ENCODE peak calls at places on chromosomes 12 and 14, in seven cellular contexts. L, A, W, X, I, F and V are unnamed samples. For H3K36me3, the result is how much of the 10 kb centered on the place peaks cover.

GRCh38 chr12:113770389-113770865 is 195.7 kb downstream of the RBM19 start:
- DNase-seq in L (no peak), A (no peak), W (no peak), X (no peak), I (no peak), F (no peak), V (no peak)

GRCh38 chr12:111636209-111636928 is 37.3 kb upstream of the ATXN2 start:
- DNase-seq in L (peak), A (peak), W (peak), X (peak), I (no peak), F (no peak), V (no peak)

GRCh38 chr14:22865424-22866215 is 5.9 kb upstream of the LRP10 start:
- DNase-seq in L (no peak), A (no peak), W (no peak), X (no peak), I (no peak), F (no peak), V (peak)

GRCh38 chr14:105841022-105842009 is 314.9 kb downstream of the TMEM121 start:
- DNase-seq in L (no peak), A (no peak), W (no peak), X (no peak), I (no peak), F (no peak), V (no peak)

GRCh38 chr14:23566782-23567185 is 807 bp downstream of the AP1G2 start:
- DNase-seq in L (no peak), A (no peak), W (no peak), X (no peak), I (no peak), F (no peak), V (no peak)

GRCh38 chr14:49766839-49767238 is 1.1 kb upstream of the KLHDC2 start:
- DNase-seq in L (no peak), A (peak), W (no peak), X (peak), I (no peak), F (no peak), V (no peak)

GRCh38 chr12:130434560-130434959 is 96.9 kb downstream of the PIWIL1 start:
- DNase-seq in L (no peak), A (no peak), W (no peak), X (no peak), I (no peak), F (no peak), V (no peak)

GRCh38 chr14:61662437-61663311 is 32.6 kb upstream of the HIF1A start:
- DNase-seq in L (peak), A (no peak), W (no peak), X (peak), I (peak), F (peak), V (peak)

GRCh38 chr14:100165376-100165775 is 5.9 kb upstream of the DEGS2 start:
- DNase-seq in L (no peak), A (no peak), W (no peak), X (peak), I (no peak), F (no peak), V (no peak)

GRCh38 chr14:83870556-83870955 is 1659.4 kb upstream of the FLRT2 start:
- DNase-seq in L (no peak), A (no peak), W (no peak), X (no peak), I (no peak), F (no peak), V (no peak)

GRCh38 chr14:52067873-52068740 is 752 bp downstream of the NID2 start:
- DNase-seq in L (peak), A (peak), W (peak), X (peak), I (peak), F (no peak), V (no peak)

GRCh38 chr14:51852541-51852940 is 7.9 kb upstream of the GNG2 start:
- DNase-seq in L (no peak), A (no peak), W (no peak), X (no peak), I (no peak), F (no peak), V (no peak)

GRCh38 chr14:96051231-96051630 is 12.1 kb downstream of the C14orf132 start:
- DNase-seq in L (no peak), A (no peak), W (peak), X (no peak), I (no peak), F (no peak), V (no peak)

GRCh38 chr12:55724226-55724939 is 4.2 kb downstream of the RDH5 start:
- DNase-seq in L (peak), A (no peak), W (no peak), X (peak), I (peak), F (peak), V (peak)

GRCh38 chr12:53798575-53798974 is 46.8 kb upstream of the CISTR start:
- DNase-seq in L (no peak), A (no peak), W (no peak), X (no peak), I (no peak), F (no peak), V (no peak)

GRCh38 chr12:4954632-4955354 is 45.1 kb downstream of the KCNA1 start:
- DNase-seq in L (no peak), A (no peak), W (no peak), X (no peak), I (no peak), F (no peak), V (no peak)

GRCh38 chr12:115094163-115094816 is 410.3 kb upstream of the TBX3 start:
- DNase-seq in L (no peak), A (no peak), W (no peak), X (no peak), I (no peak), F (no peak), V (no peak)

GRCh38 chr12:112368856-112369255 is 13.4 kb downstream of the HECTD4 start:
- DNase-seq in L (no peak), A (no peak), W (no peak), X (no peak), I (no peak), F (no peak), V (no peak)

GRCh38 chr12:50765325-50765911 is 1.5 kb downstream of the ATF1 start:
- DNase-seq in L (peak), A (peak), W (no peak), X (peak), I (peak), F (peak), V (peak)

GRCh38 chr14:51167587-51168219 is 72.3 kb upstream of the TMX1 start:
- DNase-seq in L (no peak), A (no peak), W (no peak), X (no peak), I (no peak), F (no peak), V (no peak)

GRCh38 chr12:13103391-13104033 is at the start of gene GSG1:
- DNase-seq in L (no peak), A (no peak), W (no peak), X (no peak), I (peak), F (no peak), V (no peak)

GRCh38 chr14:64170190-64170589 is 124.0 kb downstream of the ESR2 start:
- DNase-seq in L (no peak), A (no peak), W (no peak), X (peak), I (no peak), F (no peak), V (no peak)

GRCh38 chr12:90679674-90680073 is 275.3 kb downstream of the CCER1 start:
- DNase-seq in L (no peak), A (no peak), W (no peak), X (no peak), I (no peak), F (no peak), V (no peak)

DNA sequence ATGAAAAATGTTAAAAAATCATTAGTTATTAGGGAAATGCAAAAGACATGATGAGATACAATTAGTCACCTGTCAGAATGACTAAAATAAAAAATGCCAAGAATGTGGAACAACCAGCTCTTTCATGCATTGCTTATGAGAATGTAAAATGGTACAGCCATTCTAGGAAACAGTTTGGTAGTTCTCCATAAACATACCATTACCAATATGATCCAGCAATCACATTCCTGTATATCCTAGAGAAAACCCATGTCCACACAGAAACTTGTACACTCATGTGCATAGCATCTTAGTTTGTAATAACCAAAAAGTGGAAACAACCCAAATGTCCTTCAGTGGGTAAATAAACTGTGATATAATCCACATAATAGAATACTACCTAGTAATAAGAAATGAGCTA is 245.7 kb downstream of the FUT8 start:
- DNase-seq in L (no peak), A (no peak), W (no peak), X (no peak), I (peak), F (no peak), V (no peak)
- H3K27ac ChIP-seq in L (no peak), A (no peak), W (no peak), X (no peak), I (no peak), F (no peak), V (no peak)

DNA sequence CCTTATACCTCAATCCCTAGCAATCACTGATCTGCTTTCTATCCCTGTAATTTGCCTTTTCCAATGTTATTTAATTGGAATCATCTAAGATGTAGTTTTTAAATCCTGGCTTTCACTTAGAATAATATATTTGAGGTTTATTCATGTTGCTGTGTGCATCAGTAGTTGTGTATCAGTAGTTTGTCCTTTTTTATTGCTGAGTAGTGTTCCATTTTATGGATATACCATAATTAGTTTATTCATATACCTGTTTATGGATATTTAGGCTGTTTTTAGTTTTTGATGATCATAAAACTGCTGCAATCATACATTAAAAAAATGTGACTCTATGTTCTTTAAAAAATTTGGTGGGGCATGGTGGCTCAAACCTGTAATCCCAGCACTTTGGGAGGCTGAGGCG is 43.7 kb downstream of the FUT8 start:
- DNase-seq in L (no peak), A (no peak), W (no peak), X (no peak), I (no peak), F (no peak), V (no peak)
- H3K4me3 ChIP-seq in L (no peak), A (no peak), W (no peak), X (no peak), I (no peak), F (no peak), V (no peak)

GRCh38 chr14:90293766-90294471 is 37.6 kb downstream of the PSMC1 start:
- DNase-seq in L (no peak), A (no peak), W (no peak), X (no peak), I (peak), F (no peak), V (no peak)

GRCh38 chr14:90287791-90288190 is 31.4 kb downstream of the PSMC1 start:
- DNase-seq in L (no peak), A (no peak), W (no peak), X (no peak), I (no peak), F (no peak), V (no peak)

GRCh38 chr14:90290612-90291011 is 34.3 kb downstream of the PSMC1 start:
- DNase-seq in L (no peak), A (no peak), W (no peak), X (no peak), I (no peak), F (no peak), V (no peak)

GRCh38 chr14:90291699-90292098 is 35.3 kb downstream of the PSMC1 start:
- DNase-seq in L (no peak), A (no peak), W (no peak), X (no peak), I (peak), F (no peak), V (no peak)

GRCh38 chr14:90288646-90289355 is 32.4 kb downstream of the PSMC1 start:
- DNase-seq in L (peak), A (no peak), W (no peak), X (no peak), I (no peak), F (no peak), V (no peak)
- H3K36me3 ChIP-seq in L (under half), A (half or more), W (half or more), X (under half), I (under half), F (under half), V (under half)

DNA sequence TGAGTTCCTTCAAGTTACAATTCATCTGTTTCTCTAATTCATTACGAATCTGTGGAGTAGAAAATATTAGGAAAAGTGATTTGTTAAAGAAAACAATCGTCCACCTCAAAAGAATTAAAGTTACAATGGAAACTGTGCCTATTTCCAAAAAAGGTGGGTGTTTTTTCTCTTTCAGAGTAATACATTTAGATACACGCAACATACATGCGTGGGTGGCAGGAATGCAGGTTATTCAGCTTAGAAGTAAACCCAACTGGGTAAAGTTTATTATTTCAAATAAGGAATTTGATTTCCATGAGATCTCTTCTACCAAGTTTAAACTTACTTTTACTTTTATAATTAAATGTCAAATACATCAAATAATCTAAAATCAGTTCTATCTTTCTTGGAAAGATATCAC is 52.2 kb downstream of the SSH1 start:
- DNase-seq in L (no peak), A (no peak), W (no peak), X (no peak), I (no peak), F (no peak), V (no peak)
- H3K27ac ChIP-seq in L (peak), A (no peak), W (peak), X (peak), I (peak), F (no peak), V (no peak)

GRCh38 chr12:57147641-57147944 is 174 bp upstream of the LRP1-AS start:
- DNase-seq in L (peak), A (no peak), W (no peak), X (no peak), I (no peak), F (no peak), V (no peak)
- H3K4me3 ChIP-seq in L (no peak), A (no peak), W (no peak), X (no peak), I (no peak), F (no peak), V (no peak)

GRCh38 chr12:108647936-108648287 is 14.2 kb upstream of the SELPLG start:
- DNase-seq in L (no peak), A (no peak), W (no peak), X (no peak), I (no peak), F (no peak), V (no peak)

GRCh38 chr12:108648371-108648770 is 14.7 kb upstream of the SELPLG start:
- DNase-seq in L (no peak), A (no peak), W (no peak), X (no peak), I (no peak), F (no peak), V (no peak)

GRCh38 chr12:108650083-108650482 is 16.4 kb upstream of the SELPLG start:
- DNase-seq in L (no peak), A (no peak), W (no peak), X (no peak), I (no peak), F (no peak), V (no peak)

GRCh38 chr12:108649668-108650067 is 16.0 kb upstream of the SELPLG start:
- DNase-seq in L (peak), A (no peak), W (no peak), X (no peak), I (peak), F (no peak), V (no peak)

DNA sequence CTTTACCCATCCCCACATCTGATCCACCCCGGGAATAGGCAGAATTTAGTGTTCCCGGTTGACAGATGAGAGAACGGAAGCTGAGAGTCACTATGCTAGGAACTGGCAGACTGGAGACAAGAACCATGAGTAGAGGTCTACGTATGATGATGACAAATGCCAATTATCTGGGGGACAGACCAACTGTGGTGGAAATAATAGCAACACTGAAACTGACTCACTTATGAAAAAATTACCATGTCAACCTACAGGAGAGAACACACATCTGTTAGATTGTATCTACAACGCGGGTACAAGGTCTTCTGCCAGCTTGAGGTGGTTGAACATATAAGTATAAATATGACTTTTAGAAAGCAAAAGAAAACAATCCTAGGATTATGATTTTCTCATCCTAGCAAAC is 15.4 kb upstream of the SELPLG start:
- DNase-seq in L (no peak), A (no peak), W (no peak), X (no peak), I (no peak), F (no peak), V (no peak)
- H3K36me3 ChIP-seq in L (under half), A (half or more), W (half or more), X (half or more), I (under half), F (under half), V (under half)